ENCODE peak calls at places on chromosomes 2 and 18, in nine cellular contexts. Z is uterus, M is adrenal gland, F is prostate gland, J is vagina, H is spleen, U is heart left ventricle, B is endothelial cell of umbilical vein, V is H1. N is an unnamed sample.

GRCh38 chr2:172446524-172447063 is 19.2 kb downstream of the ITGA6 start:
- DNase-seq in J (no peak), F (no peak), H (no peak), M (no peak), B (peak), V (no peak), Z (no peak), U (no peak), N (no peak)

GRCh38 chr2:205166749-205167148 is 515.6 kb upstream of the NRP2 start:
- DNase-seq in V (no peak), H (no peak), U (peak), J (no peak), F (no peak), M (no peak), B (no peak), Z (no peak), N (no peak)

GRCh38 chr18:39453356-39453755 is 1887.8 kb upstream of the CELF4 start:
- DNase-seq in Z (no peak), M (no peak), B (no peak), V (no peak), J (no peak), U (no peak), F (no peak), H (no peak), N (no peak)

GRCh38 chr2:105438104-105438929 is 39.5 kb upstream of the FHL2 start:
- DNase-seq in U (peak), Z (peak), V (no peak), M (peak), F (no peak), J (no peak), H (no peak), B (no peak), N (peak)

GRCh38 chr2:134671498-134671897 is 47.3 kb downstream of the TMEM163 start:
- DNase-seq in M (no peak), Z (no peak), V (no peak), B (no peak), F (no peak), J (no peak), H (no peak), U (no peak), N (no peak)

GRCh38 chr2:83594841-83595720 is 864.0 kb downstream of the SUCLG1 start:
- DNase-seq in F (no peak), V (no peak), B (no peak), U (no peak), J (no peak), Z (no peak), M (no peak), H (no peak), N (no peak)

GRCh38 chr2:18924905-18925691 is 335.7 kb upstream of the NT5C1B start:
- DNase-seq in M (no peak), V (no peak), F (no peak), H (no peak), U (no peak), B (no peak), Z (no peak), J (no peak), N (no peak)

GRCh38 chr2:159283529-159283928 is 3.0 kb downstream of the WDSUB1 start:
- DNase-seq in V (no peak), F (no peak), M (no peak), H (no peak), B (no peak), U (no peak), J (no peak), Z (no peak), N (peak)

GRCh38 chr2:216306868-216307267 is 65.4 kb downstream of the MARCHF4 start:
- DNase-seq in U (no peak), H (no peak), B (no peak), M (no peak), F (no peak), Z (no peak), V (no peak), J (no peak), N (no peak)

GRCh38 chr2:181152701-181153100 is 172.3 kb downstream of the UBE2E3 start:
- DNase-seq in B (peak), V (no peak), H (no peak), U (no peak), M (no peak), Z (no peak), F (no peak), J (no peak), N (no peak)

GRCh38 chr2:127701651-127702394 is 526 bp downstream of the SFT2D3 start:
- DNase-seq in M (peak), V (peak), U (peak), F (peak), J (no peak), Z (peak), H (peak), B (peak), N (peak)

GRCh38 chr2:127698553-127699355 is 2.5 kb upstream of the SFT2D3 start:
- DNase-seq in H (no peak), V (no peak), U (no peak), J (no peak), Z (no peak), M (no peak), F (no peak), B (no peak), N (no peak)

GRCh38 chr2:127702395-127703009 is 1.2 kb downstream of the SFT2D3 start:
- DNase-seq in V (no peak), Z (no peak), J (no peak), U (no peak), F (no peak), M (no peak), B (no peak), H (no peak), N (no peak)

GRCh38 chr2:127701193-127701650 is at the start of gene SFT2D3:
- DNase-seq in H (peak), U (peak), F (peak), J (peak), B (peak), Z (peak), V (peak), M (peak), N (peak)

DNA sequence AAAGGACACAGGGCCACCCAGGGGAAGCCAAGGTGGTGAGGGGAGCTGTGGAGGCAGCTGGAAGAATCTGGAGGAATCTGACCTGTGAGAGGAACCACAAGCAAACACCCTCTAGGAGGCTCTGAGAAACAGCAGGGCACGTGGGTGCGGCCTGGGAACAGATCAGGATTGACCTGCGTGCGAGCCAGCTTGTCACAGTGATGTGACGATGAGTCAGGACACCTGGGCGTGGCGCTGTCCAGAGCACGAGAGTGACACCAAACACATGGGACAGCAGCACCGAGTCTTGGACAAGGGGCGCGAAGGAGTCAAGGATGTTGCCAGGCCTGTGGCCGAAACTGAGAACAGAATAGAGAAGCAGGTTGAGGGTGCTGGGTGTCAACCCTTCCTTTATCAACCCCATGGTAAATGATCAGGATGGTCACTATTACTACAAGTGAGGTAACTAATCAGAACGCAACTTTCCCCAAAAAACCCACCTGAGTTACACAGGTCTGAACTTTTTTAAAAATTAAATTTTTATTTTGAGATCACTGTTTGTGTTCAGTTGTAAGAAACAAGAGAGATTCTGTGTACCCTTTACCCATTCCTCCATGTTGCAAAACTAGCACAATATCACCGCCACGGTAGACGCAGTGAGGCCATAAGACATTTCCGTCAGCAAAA is 637 bp upstream of the SFT2D3 start:
- DNase-seq in H (peak), Z (peak), B (no peak), V (peak), M (peak), J (no peak), F (no peak), U (peak), N (peak)
- TF ChIP-seq POLR2A in H (no peak), Z (no peak), B (no peak), V (no peak), M (no peak), J (no peak), F (no peak), U (no peak), N (no peak)

DNA sequence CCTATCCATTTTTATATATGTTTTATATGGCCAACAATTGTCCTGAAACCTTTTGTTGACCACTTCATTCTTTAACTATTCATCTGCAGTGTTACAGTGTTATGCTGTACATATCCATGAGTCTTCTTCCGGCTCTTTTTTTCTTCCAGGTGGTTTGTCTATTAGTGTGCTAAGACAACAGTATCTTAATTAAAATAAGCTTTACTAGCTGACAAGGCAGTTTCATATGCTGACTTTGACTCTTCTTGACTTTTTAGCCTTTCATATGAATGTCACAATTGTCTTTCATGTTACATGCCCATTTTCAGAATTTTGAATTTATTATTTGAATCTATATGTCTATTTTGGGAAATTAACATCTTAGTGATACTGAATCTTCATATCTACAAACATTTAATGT is 1249.0 kb downstream of the DPP10 start:
- DNase-seq in M (no peak), U (no peak), Z (no peak), H (no peak), J (no peak), V (no peak), B (no peak), F (no peak), N (no peak)
- TF ChIP-seq POLR2A in M (no peak), U (no peak), Z (no peak), H (no peak), J (no peak), V (no peak), B (no peak), F (no peak), N (no peak)

GRCh38 chr18:11851156-11852047 is at the start of gene CHMP1B:
- DNase-seq in H (peak), Z (peak), U (peak), J (peak), B (peak), F (peak), M (peak), V (peak), N (peak)

GRCh38 chr18:11850821-11851155 is 425 bp upstream of the CHMP1B start:
- DNase-seq in J (no peak), V (no peak), F (no peak), Z (no peak), M (no peak), U (no peak), B (no peak), H (no peak), N (peak)

GRCh38 chr18:11852048-11852341 is 782 bp downstream of the CHMP1B start:
- DNase-seq in J (no peak), H (no peak), Z (no peak), M (no peak), U (no peak), F (no peak), B (no peak), V (no peak), N (no peak)

GRCh38 chr18:11849279-11849678 is 1.9 kb upstream of the CHMP1B start:
- DNase-seq in H (no peak), V (no peak), J (no peak), B (no peak), F (no peak), U (no peak), M (no peak), Z (no peak), N (no peak)

DNA sequence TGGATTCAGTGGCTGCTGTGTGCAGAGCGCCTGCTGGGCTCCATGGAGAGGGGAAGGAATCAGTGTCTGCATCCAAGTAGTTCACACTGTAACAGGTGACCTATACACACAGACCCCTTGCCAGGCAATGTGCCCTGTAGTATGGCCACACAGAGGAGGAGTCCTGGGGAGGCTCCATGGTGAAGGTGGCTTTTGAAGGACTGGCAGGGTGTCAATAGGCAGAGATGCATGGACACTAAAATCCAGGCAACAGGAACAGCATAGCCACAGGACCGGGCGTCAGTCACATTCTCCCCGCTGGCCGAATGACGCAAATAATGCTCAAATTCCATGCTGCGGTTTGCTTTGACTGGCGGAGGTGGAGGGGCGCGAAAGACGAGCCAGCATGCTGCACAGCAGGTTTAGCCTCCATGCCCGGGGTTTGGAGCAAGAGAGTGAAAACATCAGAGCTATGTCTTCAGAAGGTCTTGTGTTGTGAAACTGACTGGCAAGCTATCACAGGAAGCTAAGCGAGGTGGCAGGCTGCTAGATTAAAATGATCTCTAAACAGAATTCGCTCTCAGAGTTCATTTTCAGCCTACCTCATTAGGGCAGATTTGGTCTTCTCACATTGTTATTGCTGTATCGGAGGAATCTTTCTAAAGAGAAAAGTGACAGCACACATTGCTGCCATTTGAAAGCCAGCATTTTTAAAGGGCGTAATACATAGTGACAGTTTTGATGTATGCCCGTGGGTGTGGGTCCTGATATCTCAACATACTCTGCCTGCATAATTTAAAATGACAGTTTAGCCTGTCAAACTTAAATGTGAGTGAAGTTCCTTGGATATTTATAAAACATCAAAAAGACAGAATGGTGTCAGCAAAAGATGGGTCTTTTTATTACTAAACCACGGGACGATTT is 1.1 kb upstream of the CHMP1B start:
- DNase-seq in B (peak), Z (peak), V (no peak), M (peak), J (no peak), U (peak), F (peak), H (peak), N (peak)
- TF ChIP-seq POLR2A in B (no peak), Z (no peak), V (no peak), M (peak), J (no peak), U (peak), F (peak), H (no peak), N (peak)

GRCh38 chr18:35972197-35973000 is at the start of gene RMP24:
- DNase-seq in H (peak), V (peak), U (peak), J (peak), M (peak), B (peak), F (peak), Z (peak), N (peak)
- TF ChIP-seq POLR2A in H (no peak), V (peak), U (peak), J (no peak), M (peak), B (peak), F (peak), Z (peak), N (peak)

GRCh38 chr2:20633794-20634259 is 17.1 kb downstream of the HS1BP3 start:
- DNase-seq in Z (no peak), H (no peak), M (no peak), V (no peak), B (peak), J (no peak), U (no peak), F (peak), N (no peak)
- TF ChIP-seq POLR2A in Z (no peak), H (no peak), M (no peak), V (no peak), B (no peak), J (no peak), U (no peak), F (no peak), N (no peak)

DNA sequence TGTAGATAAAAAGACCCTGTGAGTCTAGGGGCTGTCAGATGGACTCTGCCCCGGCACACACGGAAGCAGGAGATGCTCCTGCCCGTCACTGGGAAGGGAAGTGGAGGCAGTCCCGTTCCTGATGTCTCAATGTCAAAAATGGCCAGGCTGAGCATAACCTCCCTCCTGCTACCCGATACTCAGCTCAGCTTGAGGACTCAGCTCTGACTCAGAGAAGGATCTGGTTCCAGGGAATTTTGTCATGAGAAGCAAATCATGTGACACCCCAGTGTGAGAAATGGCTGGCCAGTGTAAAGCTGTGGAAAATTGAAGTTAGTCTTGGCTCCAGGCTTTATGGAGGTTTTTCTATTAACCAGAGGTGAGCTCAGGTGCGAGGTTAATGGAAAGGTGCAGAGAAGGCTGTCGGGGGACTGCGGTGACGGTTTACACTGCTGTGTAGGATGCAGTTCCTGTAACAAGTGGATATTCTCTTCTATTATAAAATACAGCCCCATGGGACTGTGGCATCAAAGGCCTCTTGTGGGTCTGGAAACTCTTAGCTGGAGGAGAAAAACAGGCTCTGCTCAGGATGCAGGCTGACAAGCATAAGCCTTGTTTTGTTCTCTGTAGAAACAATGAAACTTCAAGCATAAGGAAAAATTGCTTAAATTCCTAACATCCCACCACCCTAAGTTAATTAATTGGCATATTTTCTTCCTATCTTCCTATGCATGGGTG is 24.7 kb upstream of the AGAP1 start:
- DNase-seq in B (no peak), J (no peak), M (peak), H (no peak), Z (peak), U (no peak), V (no peak), F (no peak), N (no peak)
- TF ChIP-seq POLR2A in B (no peak), J (no peak), M (no peak), H (no peak), Z (no peak), U (no peak), V (no peak), F (no peak), N (no peak)

DNA sequence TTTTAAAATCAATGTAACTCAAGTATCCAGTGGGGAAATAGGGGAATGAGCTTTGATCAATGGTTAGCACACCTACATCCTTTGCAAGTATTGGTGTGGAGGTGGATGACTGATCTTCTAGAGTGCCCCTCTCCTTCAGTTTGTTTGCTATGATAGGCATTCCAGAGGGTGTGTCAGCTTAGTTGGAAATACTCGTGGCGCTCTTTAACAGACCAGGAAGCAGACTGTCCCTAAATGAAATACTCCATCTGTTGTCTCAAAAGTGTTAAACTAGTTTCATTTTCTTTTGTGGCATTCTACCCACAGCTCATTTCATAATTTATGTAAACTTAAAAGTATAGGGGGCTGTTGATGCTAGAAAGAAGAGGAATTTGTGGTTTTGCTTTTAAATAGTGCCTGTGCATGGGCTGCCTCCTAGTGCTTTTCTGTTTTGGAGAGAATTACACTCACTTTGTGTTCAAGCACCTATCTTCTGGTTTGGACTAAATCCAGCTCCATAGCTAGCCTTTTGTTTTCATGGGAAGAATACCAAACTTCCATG is 66.2 kb downstream of the STAT1 start:
- DNase-seq in M (no peak), U (no peak), J (no peak), F (no peak), B (peak), V (no peak), Z (no peak), H (no peak), N (peak)
- TF ChIP-seq POLR2A in M (no peak), U (no peak), J (no peak), F (no peak), B (peak), V (no peak), Z (no peak), H (no peak), N (no peak)

GRCh38 chr18:24726727-24727539 is 266.5 kb downstream of the HRH4 start:
- DNase-seq in B (peak), J (no peak), Z (peak), H (no peak), V (no peak), U (peak), F (peak), M (peak), N (peak)
- TF ChIP-seq POLR2A in B (no peak), J (no peak), Z (no peak), H (no peak), V (no peak), U (no peak), F (no peak), M (no peak), N (no peak)

N was measured in erythroblast.